ENCODE peak calls at places on chromosomes 4 and X, in four cellular contexts. R is HepG2, M is K562, B is GM12878. T is an unnamed sample. For H3K9me3, the result is how much of the 10 kb centered on the place peaks cover.

GRCh38 chr4:78565971-78566372 is 14.4 kb downstream of the ANXA3 start:
- DNase-seq in R (peak), M (no peak), B (no peak), T (peak)

GRCh38 chrX:77528034-77528433 is 80.8 kb downstream of the FGF16 start:
- DNase-seq in R (no peak), M (peak), B (no peak), T (no peak)

GRCh38 chr4:8740666-8741395 is 130.8 kb downstream of the HMX1 start:
- DNase-seq in R (no peak), M (no peak), B (no peak), T (no peak)

GRCh38 chrX:149493567-149494562 is 11.2 kb downstream of the IDS start:
- DNase-seq in R (no peak), M (peak), B (no peak), T (peak)

GRCh38 chrX:39309721-39310152 is 508.5 kb downstream of the MID1IP1 start:
- DNase-seq in R (no peak), M (peak), B (no peak), T (peak)

GRCh38 chrX:19836337-19836736 is 51.1 kb downstream of the SH3KBP1 start:
- DNase-seq in R (no peak), M (peak), B (no peak), T (no peak)

GRCh38 chr4:20281453-20281852 is 29.7 kb downstream of the SLIT2 start:
- DNase-seq in R (no peak), M (no peak), B (no peak), T (no peak)

GRCh38 chr4:20944961-20945360 is 244.7 kb downstream of the PACRGL start:
- DNase-seq in R (no peak), M (no peak), B (no peak), T (no peak)

GRCh38 chr4:13888112-13888511 is 260.6 kb upstream of the BOD1L1 start:
- DNase-seq in R (no peak), M (no peak), B (no peak), T (no peak)

GRCh38 chr4:1055721-1056590 is 44.5 kb downstream of the FGFRL1 start:
- DNase-seq in R (no peak), M (peak), B (no peak), T (no peak)

GRCh38 chrX:126575911-126576310 is 23.3 kb upstream of the DCAF12L1 start:
- DNase-seq in R (no peak), M (no peak), B (no peak), T (no peak)

GRCh38 chr4:54784188-54784671 is 126.5 kb downstream of the KIT start:
- DNase-seq in R (no peak), M (peak), B (no peak), T (no peak)

GRCh38 chr4:11467931-11468330 is 39.2 kb upstream of the HS3ST1 start:
- DNase-seq in R (no peak), M (no peak), B (no peak), T (no peak)

GRCh38 chr4:142660728-142661127 is 185.4 kb downstream of the INPP4B start:
- DNase-seq in R (no peak), M (no peak), B (no peak), T (no peak)
- H3K9me3 ChIP-seq in R (half or more), M (under half), B (under half), T (under half)

GRCh38 chr4:26803462-26803861 is 57.2 kb upstream of the STIM2 start:
- DNase-seq in R (no peak), M (no peak), B (no peak), T (no peak)
- TF ChIP-seq ESRRA in R (no peak), M (no peak), B (no peak), T (no peak)

DNA sequence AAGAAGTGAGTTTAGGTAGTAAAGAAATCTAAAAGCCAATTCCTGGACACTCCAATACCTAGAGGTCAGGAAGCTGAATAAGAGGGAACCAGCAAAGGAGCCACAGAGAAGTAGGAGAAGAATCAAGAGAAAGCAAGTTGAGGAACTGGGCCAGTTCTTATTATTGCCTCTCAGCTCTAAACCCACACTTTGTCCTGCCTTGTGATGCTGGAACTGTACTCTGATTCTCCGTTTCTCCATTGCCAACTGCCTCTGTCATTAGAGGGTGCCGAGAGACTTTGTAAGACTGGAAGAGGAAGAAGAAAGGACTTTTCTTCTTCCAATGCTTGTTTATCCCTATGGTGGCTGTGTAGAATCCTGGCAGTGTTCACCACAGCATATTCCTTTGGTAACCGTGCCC is 38.6 kb downstream of the NSUN7 start:
- DNase-seq in R (no peak), M (no peak), B (no peak), T (no peak)
- H3K9me3 ChIP-seq in R (under half), M (under half), B (under half), T (under half)

GRCh38 chrX:41276661-41277506 is 57.1 kb upstream of the DDX3X start:
- DNase-seq in R (no peak), M (no peak), B (no peak), T (no peak)
- TF ChIP-seq ESRRA in R (no peak), M (no peak), B (no peak), T (no peak)

DNA sequence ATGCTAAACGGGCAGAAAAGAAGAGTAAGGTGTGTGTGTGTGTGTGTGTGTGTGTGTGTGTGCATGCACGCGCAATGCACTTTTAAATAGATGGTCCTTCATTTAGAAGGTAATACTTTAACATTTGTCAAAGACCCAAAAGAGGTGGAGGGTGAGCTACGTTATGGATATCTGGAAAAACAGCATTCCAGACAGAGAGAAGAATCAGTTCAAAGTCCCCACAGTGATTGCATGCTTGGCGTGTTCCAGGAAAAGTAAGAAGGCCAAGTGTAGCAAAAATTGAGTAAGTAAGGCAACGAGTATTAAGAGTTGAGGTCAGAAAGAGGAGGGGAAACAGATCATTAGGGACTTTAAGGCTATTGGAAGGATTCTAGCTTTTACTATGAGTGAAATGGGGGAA is 21.9 kb upstream of the GABRE start:
- DNase-seq in R (no peak), M (no peak), B (no peak), T (no peak)
- H3K9me3 ChIP-seq in R (under half), M (under half), B (under half), T (under half)

GRCh38 chrX:1395646-1396216 is 3.8 kb upstream of the SLC25A6 start:
- DNase-seq in R (no peak), M (no peak), B (no peak), T (no peak)

GRCh38 chrX:1391707-1392375 is at the start of gene SLC25A6:
- DNase-seq in R (peak), M (peak), B (peak), T (peak)

GRCh38 chrX:1394731-1395501 is 3.0 kb upstream of the SLC25A6 start:
- DNase-seq in R (no peak), M (peak), B (no peak), T (no peak)

GRCh38 chrX:1392376-1393130 is 640 bp upstream of the SLC25A6 start:
- DNase-seq in R (no peak), M (peak), B (no peak), T (peak)

DNA sequence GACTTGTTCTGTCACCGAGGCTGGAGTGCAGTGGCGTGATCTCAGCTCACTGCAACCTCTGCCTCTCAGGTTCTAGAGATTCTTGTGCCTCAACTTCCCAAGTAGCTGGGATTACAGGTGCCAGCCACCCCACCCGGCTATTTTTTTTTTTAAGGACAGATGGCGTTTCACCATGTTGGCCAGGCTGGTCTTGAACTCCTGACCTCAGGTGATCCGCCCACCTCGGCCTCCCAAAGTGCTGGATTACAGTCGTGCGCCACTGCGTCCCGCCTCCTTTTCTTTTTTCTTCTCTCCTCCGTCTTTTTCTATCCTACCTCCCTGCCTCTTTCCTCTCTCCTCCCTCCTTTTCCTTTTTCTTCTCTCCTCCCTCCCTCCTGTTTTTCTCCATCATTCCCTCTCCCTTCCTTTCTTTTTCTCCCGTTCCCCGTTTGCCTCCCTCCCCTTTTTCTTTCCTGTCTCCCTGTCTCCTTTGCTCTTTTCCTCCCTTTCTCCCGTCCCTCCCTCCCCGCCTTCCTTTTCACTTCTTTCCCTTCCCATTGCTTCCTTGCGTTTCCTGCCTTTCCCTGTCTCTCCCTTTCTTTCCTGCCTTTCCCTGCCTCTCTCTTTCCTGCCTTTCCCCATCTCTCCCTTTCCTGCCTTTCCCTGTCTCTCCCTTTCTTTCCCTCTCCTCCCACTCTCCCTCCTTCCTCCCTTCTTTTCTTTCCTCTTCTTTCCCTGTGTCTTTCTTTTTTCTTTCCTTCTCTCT is 2.1 kb upstream of the SLC25A6 start:
- DNase-seq in R (no peak), M (peak), B (no peak), T (no peak)
- TF ChIP-seq ESRRA in R (no peak), M (no peak), B (no peak), T (no peak)

T was measured in A549.